ENCODE peak calls at places on chromosomes 5 and 9, in four cellular contexts. Q is upper lobe of right lung, S is neuronal stem cell, Y is IMR-90. I is an unnamed sample.

GRCh38 chr9:14358523-14358922 is 44.6 kb upstream of the NFIB start:
- DNase-seq in Q (no peak), S (no peak), Y (peak; percentile 21), I (peak; percentile 5)

GRCh38 chr5:166068547-166069335 is 2222.7 kb upstream of the WWC1 start:
- DNase-seq in Q (no peak), S (no peak), Y (no peak), I (no peak)

GRCh38 chr5:2258861-2259260 is 376.1 kb upstream of the IRX4 start:
- DNase-seq in Q (peak; percentile 31), S (no peak), Y (no peak), I (no peak)

GRCh38 chr9:123660691-123661090 is 269.2 kb downstream of the DENND1A start:
- DNase-seq in Q (no peak), S (no peak), Y (no peak), I (no peak)

GRCh38 chr5:53934126-53934856 is 373.9 kb downstream of the NDUFS4 start:
- DNase-seq in Q (no peak), S (no peak), Y (peak; percentile 75), I (no peak)

GRCh38 chr5:44246986-44247385 is 142.2 kb downstream of the FGF10 start:
- DNase-seq in Q (no peak), S (no peak), Y (no peak), I (no peak)

GRCh38 chr5:12522116-12522515 is 617.9 kb upstream of the CTNND2 start:
- DNase-seq in Q (no peak), S (no peak), Y (no peak), I (no peak)

GRCh38 chr5:66967102-66967501 is 229.5 kb downstream of the CD180 start:
- DNase-seq in Q (no peak), S (no peak), Y (peak; percentile 86), I (no peak)

GRCh38 chr9:124940521-124940893 is 376 bp downstream of the GOLGA1 start:
- DNase-seq in Q (no peak), S (no peak), Y (no peak), I (peak; percentile 92)

GRCh38 chr5:120174089-120174488 is 290.0 kb upstream of the PRR16 start:
- DNase-seq in Q (no peak), S (no peak), Y (no peak), I (no peak)

GRCh38 chr5:43602456-43602817 is 543 bp upstream of the NNT start:
- DNase-seq in Q (no peak), S (peak; percentile 41), Y (peak; percentile 50), I (no peak)

GRCh38 chr5:107466233-107466769 is 204.4 kb downstream of the EFNA5 start:
- DNase-seq in Q (no peak), S (peak; percentile 46), Y (peak; percentile 66), I (no peak)

GRCh38 chr5:113205807-113206206 is 229.0 kb downstream of the TSSK1B start:
- DNase-seq in Q (no peak), S (no peak), Y (no peak), I (no peak)

GRCh38 chr5:122743231-122743630 is 31.6 kb upstream of the SNX2 start:
- DNase-seq in Q (no peak), S (no peak), Y (no peak), I (no peak)

GRCh38 chr9:133351908-133352634 is 4.1 kb downstream of the RPL7A start:
- DNase-seq in Q (no peak), S (peak; percentile 21), Y (peak; percentile 60), I (no peak)

GRCh38 chr9:131347376-131348020 is 46.4 kb upstream of the PRRC2B start:
- DNase-seq in Q (peak; percentile 51), S (no peak), Y (no peak), I (no peak)

GRCh38 chr9:91991621-91992435 is 41.8 kb upstream of the ROR2 start:
- DNase-seq in Q (no peak), S (no peak), Y (no peak), I (peak; percentile 50)

DNA sequence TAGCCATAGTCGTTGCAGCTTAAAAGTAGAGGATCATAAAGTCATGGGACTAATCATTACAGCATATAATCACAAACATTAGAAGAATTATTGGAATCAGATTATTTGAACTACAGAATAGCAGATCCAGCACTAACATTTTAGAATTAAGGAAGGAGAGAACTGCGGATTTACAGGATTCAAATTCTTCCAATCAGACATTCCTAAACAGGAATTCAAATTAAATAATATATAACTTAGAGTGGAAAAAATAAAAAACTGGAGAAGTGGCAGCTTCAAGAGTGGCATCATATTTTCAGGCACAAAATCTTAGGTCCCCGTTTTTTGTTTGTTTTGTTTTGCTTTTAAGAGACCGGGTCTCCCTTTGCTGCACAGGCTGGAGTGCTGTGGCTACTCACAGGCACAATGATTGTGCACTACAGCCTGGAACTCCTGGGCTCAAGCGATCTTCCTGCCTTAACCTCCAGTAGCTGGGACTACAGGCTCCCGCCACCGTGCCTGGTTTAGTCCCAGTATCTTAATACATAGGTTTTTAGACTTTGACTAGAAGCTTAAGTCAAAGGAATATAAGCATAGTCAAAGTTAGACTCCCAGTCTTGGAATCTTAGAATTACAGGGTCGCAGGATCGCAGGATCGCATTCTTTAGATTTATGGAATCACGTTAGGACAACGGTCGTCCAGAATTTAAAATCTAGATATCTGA is 2.1 kb upstream of the FOXE1 start:
- DNase-seq in Q (no peak), S (no peak), Y (no peak), I (no peak)
- H3K27me3 ChIP-seq in Q (peaks cover 100% of the 10 kb centered on the region), S (peaks cover 74% of the 10 kb centered on the region), Y (peaks cover 96% of the 10 kb centered on the region), I (peaks cover 100% of the 10 kb centered on the region)

DNA sequence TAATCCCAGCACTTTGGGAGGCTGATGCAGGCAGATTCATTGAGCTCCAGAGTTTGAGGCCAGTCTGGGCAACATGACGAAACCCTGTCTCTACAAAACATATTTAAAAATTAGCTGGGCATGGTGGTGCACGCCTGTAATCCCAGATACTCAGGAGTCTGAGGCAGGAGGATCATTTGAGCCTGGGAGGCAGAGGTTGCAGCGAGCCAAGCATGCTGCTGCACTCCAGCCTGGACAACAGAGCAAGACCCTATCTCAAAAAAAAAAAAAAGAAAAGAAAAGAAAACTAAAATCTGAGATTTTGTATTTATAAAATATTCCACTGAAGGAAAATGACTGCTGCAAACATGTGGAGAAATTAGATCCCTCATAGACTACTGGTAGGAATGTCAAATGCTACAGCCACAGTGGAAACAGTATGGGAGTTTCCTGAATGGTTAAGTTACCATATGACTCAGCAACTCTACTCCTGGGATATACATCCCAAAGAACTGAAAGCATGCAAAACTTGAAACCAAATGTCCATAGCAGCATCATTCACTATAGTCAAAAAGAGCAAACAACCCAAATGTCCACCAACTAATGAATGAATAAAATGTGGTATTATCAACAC is 106.1 kb downstream of the UBAP2 start:
- DNase-seq in Q (no peak), S (no peak), Y (peak; percentile 93), I (no peak)
- H3K27ac ChIP-seq in Q (no peak overlapping the region), S (no peak overlapping the region), Y (peak overlapping the region; percentile 94), I (no peak overlapping the region)

GRCh38 chr5:6583049-6583880 is 49.6 kb downstream of the NSUN2 start:
- DNase-seq in Q (no peak), S (peak; percentile 58), Y (no peak), I (peak; percentile 53)
- H3K4me3 ChIP-seq in Q (peak overlapping the region; percentile 37), S (peak overlapping the region; percentile 79), Y (peak overlapping the region; percentile 33), I (peak overlapping the region; percentile 60)

GRCh38 chr5:51378415-51378777 is 4.9 kb upstream of the ISL1 start:
- DNase-seq in Q (no peak), S (peak; percentile 35), Y (no peak), I (no peak)
- H3K27me3 ChIP-seq in Q (peaks cover 91% of the 10 kb centered on the region), S (peaks cover 23% of the 10 kb centered on the region), Y (peaks cover 47% of the 10 kb centered on the region), I (peaks cover 63% of the 10 kb centered on the region)

GRCh38 chr5:172453206-172453985 is 929 bp downstream of the SH3PXD2B start:
- DNase-seq in Q (peak; percentile 64), S (peak; percentile 71), Y (peak; percentile 74), I (no peak)

GRCh38 chr5:172452398-172453205 is 1.7 kb downstream of the SH3PXD2B start:
- DNase-seq in Q (no peak), S (no peak), Y (peak; percentile 72), I (no peak)

GRCh38 chr5:172450453-172450852 is 3.9 kb downstream of the SH3PXD2B start:
- DNase-seq in Q (no peak), S (no peak), Y (no peak), I (no peak)

GRCh38 chr5:172450861-172451695 is 3.2 kb downstream of the SH3PXD2B start:
- DNase-seq in Q (no peak), S (no peak), Y (no peak), I (no peak)

GRCh38 chr5:172451771-172452197 is 2.5 kb downstream of the SH3PXD2B start:
- DNase-seq in Q (no peak), S (no peak), Y (peak; percentile 90), I (no peak)
- H3K27ac ChIP-seq in Q (peak overlapping the region; percentile 73), S (no peak overlapping the region), Y (peak overlapping the region; percentile 16), I (peak overlapping the region; percentile 93)

DNA sequence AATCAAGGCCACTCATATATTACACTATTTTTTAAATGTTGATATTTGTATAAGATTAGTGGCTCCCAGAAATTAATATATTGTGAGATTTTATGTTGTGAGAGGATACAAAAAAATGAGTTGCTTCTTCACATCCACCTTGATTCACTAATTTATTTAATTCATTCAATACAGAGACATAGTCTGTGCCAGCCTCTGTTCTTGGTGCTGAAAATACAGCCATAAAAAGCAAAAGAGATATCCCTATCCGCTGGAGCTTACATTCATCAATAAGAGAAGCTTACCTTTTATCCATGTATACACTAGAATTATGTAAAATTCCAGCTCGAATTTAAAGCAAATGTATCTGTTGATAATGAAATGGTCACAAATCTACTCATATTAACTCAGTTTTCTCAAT is 92.2 kb upstream of the GABRG2 start:
- DNase-seq in Q (no peak), S (no peak), Y (no peak), I (no peak)
- H3K4me3 ChIP-seq in Q (no peak overlapping the region), S (no peak overlapping the region), Y (no peak overlapping the region), I (no peak overlapping the region)

I was measured in esophagus muscularis mucosa.